ENCODE peak calls at places on chromosomes 5 and 9, in nine cellular contexts. One of them, this sample, is unnamed.

GRCh38 chr5:52684056-52684455 is 103.7 kb upstream of the ITGA1 start:
- DNase-seq in progenitor cell of endocrine pancreas: no peak
- DNase-seq in stimulated activated CD4-positive, alpha-beta T cell treated with anti-CD3 and anti-CD28 coated beads, Interleukin-12 subunit alpha, Interleukin-12 subunit beta, amount 100 ng/mL, for 24 hours: no peak
- DNase-seq in ovary: no peak
- DNase-seq in activated effector memory CD4-positive, alpha-beta T cell treated with anti-CD3 and anti-CD28 coated beads, Interleukin-2, amount 50 U/mL, for 16 hours: no peak
- DNase-seq in ACHN: peak
- DNase-seq in cardiac muscle cell: no peak
- DNase-seq in GM13977: no peak
- DNase-seq in amniotic stem cell: no peak
- DNase-seq in this sample: no peak

GRCh38 chr5:89346573-89346972 is 463.6 kb upstream of the MEF2C start:
- DNase-seq in cardiac muscle cell: peak
- DNase-seq in ACHN: no peak
- DNase-seq in progenitor cell of endocrine pancreas: no peak
- DNase-seq in amniotic stem cell: no peak
- DNase-seq in stimulated activated CD4-positive, alpha-beta T cell treated with anti-CD3 and anti-CD28 coated beads, Interleukin-12 subunit alpha, Interleukin-12 subunit beta, amount 100 ng/mL, for 24 hours: no peak
- DNase-seq in activated effector memory CD4-positive, alpha-beta T cell treated with anti-CD3 and anti-CD28 coated beads, Interleukin-2, amount 50 U/mL, for 16 hours: no peak
- DNase-seq in ovary: no peak
- DNase-seq in GM13977: no peak
- DNase-seq in this sample: no peak

GRCh38 chr5:1548702-1549523 is 25.2 kb upstream of the LPCAT1 start:
- DNase-seq in GM13977: no peak
- DNase-seq in cardiac muscle cell: no peak
- DNase-seq in ACHN: no peak
- DNase-seq in progenitor cell of endocrine pancreas: no peak
- DNase-seq in stimulated activated CD4-positive, alpha-beta T cell treated with anti-CD3 and anti-CD28 coated beads, Interleukin-12 subunit alpha, Interleukin-12 subunit beta, amount 100 ng/mL, for 24 hours: no peak
- DNase-seq in ovary: no peak
- DNase-seq in amniotic stem cell: no peak
- DNase-seq in activated effector memory CD4-positive, alpha-beta T cell treated with anti-CD3 and anti-CD28 coated beads, Interleukin-2, amount 50 U/mL, for 16 hours: no peak
- DNase-seq in this sample: peak

GRCh38 chr9:106755727-106756126 is 107.2 kb upstream of the ZNF462 start:
- DNase-seq in ovary: no peak
- DNase-seq in GM13977: no peak
- DNase-seq in cardiac muscle cell: no peak
- DNase-seq in progenitor cell of endocrine pancreas: no peak
- DNase-seq in ACHN: no peak
- DNase-seq in activated effector memory CD4-positive, alpha-beta T cell treated with anti-CD3 and anti-CD28 coated beads, Interleukin-2, amount 50 U/mL, for 16 hours: no peak
- DNase-seq in stimulated activated CD4-positive, alpha-beta T cell treated with anti-CD3 and anti-CD28 coated beads, Interleukin-12 subunit alpha, Interleukin-12 subunit beta, amount 100 ng/mL, for 24 hours: no peak
- DNase-seq in amniotic stem cell: no peak
- DNase-seq in this sample: no peak

GRCh38 chr5:160427607-160428006 is 6.0 kb downstream of the PTTG1 start:
- DNase-seq in progenitor cell of endocrine pancreas: no peak
- DNase-seq in ovary: no peak
- DNase-seq in amniotic stem cell: no peak
- DNase-seq in GM13977: no peak
- DNase-seq in activated effector memory CD4-positive, alpha-beta T cell treated with anti-CD3 and anti-CD28 coated beads, Interleukin-2, amount 50 U/mL, for 16 hours: no peak
- DNase-seq in cardiac muscle cell: no peak
- DNase-seq in stimulated activated CD4-positive, alpha-beta T cell treated with anti-CD3 and anti-CD28 coated beads, Interleukin-12 subunit alpha, Interleukin-12 subunit beta, amount 100 ng/mL, for 24 hours: no peak
- DNase-seq in ACHN: no peak
- DNase-seq in this sample: no peak

GRCh38 chr9:21252727-21253547 is 13.1 kb upstream of the IFNA14 start:
- DNase-seq in ovary: no peak
- DNase-seq in activated effector memory CD4-positive, alpha-beta T cell treated with anti-CD3 and anti-CD28 coated beads, Interleukin-2, amount 50 U/mL, for 16 hours: no peak
- DNase-seq in amniotic stem cell: no peak
- DNase-seq in stimulated activated CD4-positive, alpha-beta T cell treated with anti-CD3 and anti-CD28 coated beads, Interleukin-12 subunit alpha, Interleukin-12 subunit beta, amount 100 ng/mL, for 24 hours: no peak
- DNase-seq in progenitor cell of endocrine pancreas: no peak
- DNase-seq in ACHN: no peak
- DNase-seq in GM13977: peak
- DNase-seq in cardiac muscle cell: peak
- DNase-seq in this sample: peak

GRCh38 chr9:108163321-108164005 is 673.9 kb upstream of the KLF4 start:
- DNase-seq in stimulated activated CD4-positive, alpha-beta T cell treated with anti-CD3 and anti-CD28 coated beads, Interleukin-12 subunit alpha, Interleukin-12 subunit beta, amount 100 ng/mL, for 24 hours: no peak
- DNase-seq in ovary: no peak
- DNase-seq in activated effector memory CD4-positive, alpha-beta T cell treated with anti-CD3 and anti-CD28 coated beads, Interleukin-2, amount 50 U/mL, for 16 hours: no peak
- DNase-seq in progenitor cell of endocrine pancreas: no peak
- DNase-seq in cardiac muscle cell: peak
- DNase-seq in ACHN: no peak
- DNase-seq in GM13977: no peak
- DNase-seq in amniotic stem cell: no peak
- DNase-seq in this sample: peak

GRCh38 chr5:127492854-127493738 is 24.3 kb upstream of the PRRC1 start:
- DNase-seq in stimulated activated CD4-positive, alpha-beta T cell treated with anti-CD3 and anti-CD28 coated beads, Interleukin-12 subunit alpha, Interleukin-12 subunit beta, amount 100 ng/mL, for 24 hours: no peak
- DNase-seq in ovary: no peak
- DNase-seq in ACHN: peak
- DNase-seq in activated effector memory CD4-positive, alpha-beta T cell treated with anti-CD3 and anti-CD28 coated beads, Interleukin-2, amount 50 U/mL, for 16 hours: no peak
- DNase-seq in GM13977: peak
- DNase-seq in cardiac muscle cell: peak
- DNase-seq in progenitor cell of endocrine pancreas: no peak
- DNase-seq in amniotic stem cell: peak
- DNase-seq in this sample: no peak

GRCh38 chr9:97633859-97634485 is 351 bp downstream of the NCBP1 start:
- DNase-seq in progenitor cell of endocrine pancreas: no peak
- DNase-seq in cardiac muscle cell: no peak
- DNase-seq in amniotic stem cell: no peak
- DNase-seq in ovary: no peak
- DNase-seq in ACHN: peak
- DNase-seq in stimulated activated CD4-positive, alpha-beta T cell treated with anti-CD3 and anti-CD28 coated beads, Interleukin-12 subunit alpha, Interleukin-12 subunit beta, amount 100 ng/mL, for 24 hours: peak
- DNase-seq in activated effector memory CD4-positive, alpha-beta T cell treated with anti-CD3 and anti-CD28 coated beads, Interleukin-2, amount 50 U/mL, for 16 hours: no peak
- DNase-seq in GM13977: peak
- DNase-seq in this sample: no peak

GRCh38 chr5:31680528-31680927 is 41.6 kb downstream of the PDZD2 start:
- DNase-seq in ovary: peak
- DNase-seq in ACHN: no peak
- DNase-seq in amniotic stem cell: no peak
- DNase-seq in GM13977: no peak
- DNase-seq in activated effector memory CD4-positive, alpha-beta T cell treated with anti-CD3 and anti-CD28 coated beads, Interleukin-2, amount 50 U/mL, for 16 hours: no peak
- DNase-seq in cardiac muscle cell: no peak
- DNase-seq in progenitor cell of endocrine pancreas: no peak
- DNase-seq in stimulated activated CD4-positive, alpha-beta T cell treated with anti-CD3 and anti-CD28 coated beads, Interleukin-12 subunit alpha, Interleukin-12 subunit beta, amount 100 ng/mL, for 24 hours: no peak
- DNase-seq in this sample: peak

GRCh38 chr5:1887400-1888360 is 5.0 kb upstream of the IRX4 start:
- DNase-seq in activated effector memory CD4-positive, alpha-beta T cell treated with anti-CD3 and anti-CD28 coated beads, Interleukin-2, amount 50 U/mL, for 16 hours: no peak
- DNase-seq in ACHN: no peak
- DNase-seq in progenitor cell of endocrine pancreas: no peak
- DNase-seq in GM13977: no peak
- DNase-seq in ovary: no peak
- DNase-seq in cardiac muscle cell: no peak
- DNase-seq in stimulated activated CD4-positive, alpha-beta T cell treated with anti-CD3 and anti-CD28 coated beads, Interleukin-12 subunit alpha, Interleukin-12 subunit beta, amount 100 ng/mL, for 24 hours: no peak
- DNase-seq in amniotic stem cell: no peak
- DNase-seq in this sample: no peak

GRCh38 chr9:134774991-134775540 is 105.5 kb upstream of the FCN2 start:
- DNase-seq in GM13977: no peak
- DNase-seq in ACHN: no peak
- DNase-seq in ovary: no peak
- DNase-seq in progenitor cell of endocrine pancreas: no peak
- DNase-seq in amniotic stem cell: no peak
- DNase-seq in activated effector memory CD4-positive, alpha-beta T cell treated with anti-CD3 and anti-CD28 coated beads, Interleukin-2, amount 50 U/mL, for 16 hours: no peak
- DNase-seq in cardiac muscle cell: no peak
- DNase-seq in stimulated activated CD4-positive, alpha-beta T cell treated with anti-CD3 and anti-CD28 coated beads, Interleukin-12 subunit alpha, Interleukin-12 subunit beta, amount 100 ng/mL, for 24 hours: no peak
- DNase-seq in this sample: no peak